ENCODE peak calls at places on chromosomes 13 and 19, in five cellular contexts. One of them, this sample, is unnamed.

GRCh38 chr13:46647514-46648065 is 94.6 kb downstream of the LRCH1 start:
- DNase-seq in choroid plexus epithelial cell: no peak
- DNase-seq in upper lobe of right lung: no peak
- DNase-seq in substantia nigra: no peak
- DNase-seq in psoas muscle: no peak
- DNase-seq in this sample: no peak

GRCh38 chr19:3551808-3552095 is 5.6 kb downstream of the MFSD12 start:
- DNase-seq in choroid plexus epithelial cell: no peak
- DNase-seq in upper lobe of right lung: no peak
- DNase-seq in substantia nigra: no peak
- DNase-seq in psoas muscle: no peak
- DNase-seq in this sample: peak; percentile 8

GRCh38 chr13:111880185-111880584 is 186.8 kb upstream of the SOX1 start:
- DNase-seq in choroid plexus epithelial cell: no peak
- DNase-seq in upper lobe of right lung: no peak
- DNase-seq in substantia nigra: no peak
- DNase-seq in psoas muscle: no peak
- DNase-seq in this sample: no peak

GRCh38 chr13:20303636-20304035 is 71.5 kb upstream of the GJB6 start:
- DNase-seq in choroid plexus epithelial cell: peak; percentile 62
- DNase-seq in upper lobe of right lung: no peak
- DNase-seq in substantia nigra: no peak
- DNase-seq in psoas muscle: no peak
- DNase-seq in this sample: no peak

GRCh38 chr19:44548736-44549135 is 19.3 kb upstream of the CEACAM20 start:
- DNase-seq in choroid plexus epithelial cell: peak; percentile 20
- DNase-seq in upper lobe of right lung: no peak
- DNase-seq in substantia nigra: no peak
- DNase-seq in psoas muscle: no peak
- DNase-seq in this sample: no peak

GRCh38 chr13:105442941-105443340 is 1092.5 kb downstream of the EFNB2 start:
- DNase-seq in choroid plexus epithelial cell: peak; percentile 99
- DNase-seq in upper lobe of right lung: no peak
- DNase-seq in substantia nigra: no peak
- DNase-seq in psoas muscle: no peak
- DNase-seq in this sample: no peak

GRCh38 chr13:45674908-45675307 is 27.2 kb upstream of the CBY2 start:
- DNase-seq in choroid plexus epithelial cell: peak; percentile 51
- DNase-seq in upper lobe of right lung: no peak
- DNase-seq in substantia nigra: no peak
- DNase-seq in psoas muscle: no peak
- DNase-seq in this sample: peak; percentile 24

GRCh38 chr13:38008636-38009035 is 139.1 kb upstream of the TRPC4 start:
- DNase-seq in choroid plexus epithelial cell: peak; percentile 46
- DNase-seq in upper lobe of right lung: no peak
- DNase-seq in substantia nigra: no peak
- DNase-seq in psoas muscle: no peak
- DNase-seq in this sample: no peak

GRCh38 chr19:3120611-3121231 is 15.1 kb upstream of the GNA15 start:
- DNase-seq in choroid plexus epithelial cell: no peak
- DNase-seq in upper lobe of right lung: no peak
- DNase-seq in substantia nigra: no peak
- DNase-seq in psoas muscle: peak; percentile 48
- DNase-seq in this sample: no peak

GRCh38 chr13:76969488-76970365 is 21.4 kb downstream of the ACOD1 start:
- DNase-seq in choroid plexus epithelial cell: peak; percentile 32
- DNase-seq in upper lobe of right lung: no peak
- DNase-seq in substantia nigra: no peak
- DNase-seq in psoas muscle: no peak
- DNase-seq in this sample: no peak

GRCh38 chr19:28836366-28836765 is 376.6 kb downstream of the UQCRFS1 start:
- DNase-seq in choroid plexus epithelial cell: no peak
- DNase-seq in upper lobe of right lung: no peak
- DNase-seq in substantia nigra: no peak
- DNase-seq in psoas muscle: no peak
- DNase-seq in this sample: no peak

GRCh38 chr19:46745521-46746280 is at the start of gene FKRP:
- DNase-seq in choroid plexus epithelial cell: no peak
- DNase-seq in upper lobe of right lung: no peak
- DNase-seq in substantia nigra: no peak
- DNase-seq in psoas muscle: no peak
- DNase-seq in this sample: peak; percentile 86

GRCh38 chr13:76886005-76886291 is 257 bp downstream of the KCTD12 start:
- DNase-seq in choroid plexus epithelial cell: no peak
- DNase-seq in upper lobe of right lung: no peak
- DNase-seq in substantia nigra: no peak
- DNase-seq in psoas muscle: peak; percentile 72
- DNase-seq in this sample: no peak

GRCh38 chr19:11347546-11347945 is 1.2 kb downstream of the CCDC159 start:
- DNase-seq in choroid plexus epithelial cell: no peak
- DNase-seq in upper lobe of right lung: no peak
- DNase-seq in substantia nigra: no peak
- DNase-seq in psoas muscle: no peak
- DNase-seq in this sample: no peak

GRCh38 chr13:112397108-112397507 is 21.0 kb downstream of the SPACA7 start:
- DNase-seq in choroid plexus epithelial cell: no peak
- DNase-seq in upper lobe of right lung: no peak
- DNase-seq in substantia nigra: no peak
- DNase-seq in psoas muscle: no peak
- DNase-seq in this sample: no peak

GRCh38 chr19:38362076-38362945 is 12.1 kb upstream of the PSMD8 start:
- DNase-seq in choroid plexus epithelial cell: peak; percentile 57
- DNase-seq in upper lobe of right lung: peak; percentile 96
- DNase-seq in substantia nigra: no peak
- DNase-seq in psoas muscle: peak; percentile 87
- DNase-seq in this sample: peak; percentile 92

GRCh38 chr13:72521965-72522661 is 205.3 kb downstream of the MZT1 start:
- DNase-seq in choroid plexus epithelial cell: no peak
- DNase-seq in upper lobe of right lung: no peak
- DNase-seq in substantia nigra: no peak
- DNase-seq in psoas muscle: no peak
- DNase-seq in this sample: peak; percentile 46

GRCh38 chr13:34513526-34513925 is 428.5 kb upstream of the NBEA start:
- DNase-seq in choroid plexus epithelial cell: no peak
- DNase-seq in upper lobe of right lung: no peak
- DNase-seq in substantia nigra: no peak
- DNase-seq in psoas muscle: no peak
- DNase-seq in this sample: no peak

GRCh38 chr19:47284324-47284899 is 9.7 kb downstream of the INAFM1 start:
- DNase-seq in choroid plexus epithelial cell: peak; percentile 78
- DNase-seq in upper lobe of right lung: no peak
- DNase-seq in substantia nigra: no peak
- DNase-seq in psoas muscle: no peak
- DNase-seq in this sample: peak; percentile 56

GRCh38 chr13:68439821-68440220 is 1209.7 kb upstream of the PCDH9 start:
- DNase-seq in choroid plexus epithelial cell: peak; percentile 14
- DNase-seq in upper lobe of right lung: no peak
- DNase-seq in substantia nigra: no peak
- DNase-seq in psoas muscle: no peak
- DNase-seq in this sample: no peak

GRCh38 chr19:2494447-2495129 is 18.7 kb downstream of the GADD45B start:
- DNase-seq in choroid plexus epithelial cell: peak; percentile 85
- DNase-seq in upper lobe of right lung: peak; percentile 89
- DNase-seq in substantia nigra: no peak
- DNase-seq in psoas muscle: peak; percentile 88
- DNase-seq in this sample: peak; percentile 88

GRCh38 chr19:40416918-40417713 is 3.9 kb upstream of the PRX start:
- DNase-seq in choroid plexus epithelial cell: peak; percentile 12
- DNase-seq in upper lobe of right lung: no peak
- DNase-seq in substantia nigra: no peak
- DNase-seq in psoas muscle: peak; percentile 80
- DNase-seq in this sample: no peak